ENCODE peak calls at places on chromosome 3, in four cellular contexts. One of them, this sample, is unnamed.

GRCh38 chr3:71728632-71729342 is 3.6 kb upstream of the EIF4E3 start:
- DNase-seq in CD8-positive, alpha-beta T cell: peak
- DNase-seq in posterior cingulate gyrus: peak
- DNase-seq in cardiac fibroblast: no peak
- DNase-seq in this sample: no peak

GRCh38 chr3:112635674-112636073 is 5.3 kb downstream of the CCDC80 start:
- DNase-seq in CD8-positive, alpha-beta T cell: no peak
- DNase-seq in posterior cingulate gyrus: no peak
- DNase-seq in cardiac fibroblast: peak
- DNase-seq in this sample: peak

GRCh38 chr3:189898559-189899153 is 222.0 kb downstream of the P3H2 start:
- DNase-seq in CD8-positive, alpha-beta T cell: no peak
- DNase-seq in posterior cingulate gyrus: no peak
- DNase-seq in cardiac fibroblast: peak
- DNase-seq in this sample: peak

GRCh38 chr3:159773706-159774105 is 214.9 kb upstream of the IL12A start:
- DNase-seq in CD8-positive, alpha-beta T cell: no peak
- DNase-seq in posterior cingulate gyrus: no peak
- DNase-seq in cardiac fibroblast: no peak
- DNase-seq in this sample: no peak

GRCh38 chr3:99857278-99857677 is 39.6 kb downstream of the CMSS1 start:
- DNase-seq in CD8-positive, alpha-beta T cell: no peak
- DNase-seq in posterior cingulate gyrus: no peak
- DNase-seq in cardiac fibroblast: no peak
- DNase-seq in this sample: no peak

GRCh38 chr3:29064085-29064484 is 216.8 kb upstream of the RBMS3 start:
- DNase-seq in CD8-positive, alpha-beta T cell: no peak
- DNase-seq in posterior cingulate gyrus: no peak
- DNase-seq in cardiac fibroblast: peak
- DNase-seq in this sample: peak

GRCh38 chr3:58996730-58997129 is 53.1 kb downstream of the CFAP20DC start:
- DNase-seq in CD8-positive, alpha-beta T cell: no peak
- DNase-seq in posterior cingulate gyrus: no peak
- DNase-seq in cardiac fibroblast: no peak
- DNase-seq in this sample: no peak

GRCh38 chr3:23455084-23455483 is 252.0 kb downstream of the UBE2E2 start:
- DNase-seq in CD8-positive, alpha-beta T cell: no peak
- DNase-seq in posterior cingulate gyrus: no peak
- DNase-seq in cardiac fibroblast: peak
- DNase-seq in this sample: peak

This sample was measured in adipocyte.